ENCODE peak calls at places on chromosomes 16 and 17, in four cellular contexts. B is mammary epithelial cell, X is suprapubic skin, W is tibial nerve. P is an unnamed sample.

GRCh38 chr16:66588981-66589713 is 9.9 kb downstream of the CMTM2 start:
- DNase-seq in B (peak; percentile 19), X (peak; percentile 66), W (peak; percentile 36), P (no peak)

GRCh38 chr16:52548261-52549010 is 1.5 kb upstream of the TOX3 start:
- DNase-seq in B (no peak), X (no peak), W (no peak), P (no peak)

GRCh38 chr16:31427441-31428276 is 501 bp downstream of the COX6A2 start:
- DNase-seq in B (no peak), X (no peak), W (peak; percentile 15), P (no peak)

GRCh38 chr17:34299918-34300600 is 14.5 kb downstream of the CCL11 start:
- DNase-seq in B (no peak), X (no peak), W (no peak), P (no peak)

GRCh38 chr16:58499615-58500328 is at the start of gene NDRG4:
- DNase-seq in B (peak; percentile 64), X (peak; percentile 67), W (no peak), P (peak; percentile 84)

GRCh38 chr16:26952411-26952810 is 114.3 kb upstream of the C16orf82 start:
- DNase-seq in B (no peak), X (no peak), W (no peak), P (no peak)

GRCh38 chr17:47692895-47693666 is 880 bp upstream of the TBKBP1 start:
- DNase-seq in B (no peak), X (no peak), W (no peak), P (no peak)

GRCh38 chr16:89923640-89924297 is 627 bp downstream of the TUBB3 start:
- DNase-seq in B (no peak), X (peak; percentile 64), W (no peak), P (no peak)

GRCh38 chr16:20359997-20360396 is 7.5 kb upstream of the UMOD start:
- DNase-seq in B (no peak), X (no peak), W (no peak), P (no peak)
- TF ChIP-seq CTCF in B (no peak), X (no peak), W (no peak), P (no peak)

GRCh38 chr16:3413730-3414379 is 12.8 kb downstream of the ZNF174 start:
- DNase-seq in B (no peak), X (no peak), W (no peak), P (no peak)
- H3K9me3 ChIP-seq in B (peaks cover 22% of the 10 kb centered on the region), X (peaks cover 60% of the 10 kb centered on the region), W (peaks cover 99% of the 10 kb centered on the region), P (peaks cover 74% of the 10 kb centered on the region)

DNA sequence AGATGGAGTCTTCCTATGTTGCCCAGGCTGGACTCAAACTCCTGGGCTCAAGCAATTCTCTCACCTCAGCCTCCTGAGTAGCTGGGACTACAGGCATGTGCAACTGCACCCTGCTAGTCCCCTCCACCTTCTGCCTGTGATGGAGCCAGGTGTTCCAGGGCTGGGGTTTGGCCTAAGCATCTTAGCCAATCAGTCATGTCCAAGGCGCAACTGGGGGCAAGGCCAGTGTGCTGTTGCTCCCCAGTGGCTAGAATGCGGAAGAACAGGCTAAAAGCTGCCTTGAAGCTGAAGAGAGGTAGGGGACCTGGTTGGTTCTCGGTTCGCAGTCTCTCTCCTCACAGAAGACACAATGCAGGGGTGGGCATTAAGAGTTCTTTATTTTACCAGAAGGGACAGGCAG is 18.6 kb downstream of the FLOT2 start:
- DNase-seq in B (peak; percentile 61), X (no peak), W (no peak), P (no peak)
- TF ChIP-seq CTCF in B (peak; percentile 54), X (no peak), W (no peak), P (peak; percentile 54)

DNA sequence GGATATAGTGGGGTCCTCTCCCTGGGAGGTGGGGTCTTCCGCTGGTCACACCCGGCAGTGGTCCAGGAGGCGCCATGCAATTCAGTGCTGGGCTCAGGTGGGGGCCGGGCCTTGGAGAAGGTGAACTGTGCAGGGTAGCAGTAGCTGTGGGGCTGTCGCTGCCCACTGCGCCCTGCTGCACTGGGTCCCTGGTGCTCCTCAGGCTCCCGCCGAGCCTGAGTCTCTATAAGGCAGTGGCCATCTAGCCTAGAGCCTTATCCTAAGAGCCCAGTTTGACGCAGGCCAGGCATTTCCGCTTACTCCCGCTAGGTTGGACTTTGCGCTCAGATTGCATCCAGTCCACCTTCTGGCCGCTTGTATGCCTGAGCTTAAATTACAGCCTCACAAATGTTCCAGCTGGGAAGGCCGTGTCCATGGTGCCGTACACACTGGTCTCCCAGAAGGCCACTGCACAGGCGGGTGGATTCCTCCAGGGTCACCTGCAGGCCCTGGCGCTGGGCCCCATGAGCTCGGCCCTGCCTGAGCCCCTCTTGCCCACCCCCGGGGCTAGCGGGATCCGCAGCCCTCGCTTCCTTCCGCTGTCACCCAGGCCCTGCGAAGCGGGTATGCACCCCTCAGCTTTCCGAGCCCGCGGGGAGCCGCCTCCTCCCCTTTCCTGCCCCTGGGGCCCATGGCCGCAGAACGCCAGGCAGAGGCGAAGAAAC is 1762.2 kb downstream of the TP53TG3F start:
- DNase-seq in B (no peak), X (no peak), W (no peak), P (no peak)
- H3K9me3 ChIP-seq in B (peaks cover 4% of the 10 kb centered on the region), X (peaks cover 11% of the 10 kb centered on the region), W (peaks cover 18% of the 10 kb centered on the region), P (peaks cover 23% of the 10 kb centered on the region)

DNA sequence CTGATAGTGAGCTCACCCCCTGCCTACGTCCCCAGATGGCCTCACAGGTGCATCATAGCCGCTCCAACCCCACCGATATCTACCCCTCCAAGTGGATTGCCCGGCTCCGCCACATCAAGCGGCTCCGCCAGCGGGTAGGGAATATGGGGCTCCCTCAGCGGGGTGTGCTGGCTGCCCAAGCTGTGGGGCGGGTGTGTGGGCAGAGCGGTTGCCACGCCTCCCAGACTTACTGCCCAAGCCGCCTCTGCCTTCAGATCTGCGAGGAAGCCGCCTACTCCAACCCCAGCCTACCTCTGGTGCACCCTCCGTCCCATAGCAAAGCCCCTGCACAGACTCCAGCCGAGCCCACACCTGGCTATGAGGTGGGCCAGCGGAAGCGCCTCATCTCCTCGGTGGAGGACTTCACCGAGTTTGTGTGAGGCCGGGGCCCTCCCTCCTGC is 40.4 kb downstream of the TSC2 start:
- DNase-seq in B (no peak), X (no peak), W (no peak), P (no peak)
- TF ChIP-seq CTCF in B (no peak), X (no peak), W (no peak), P (no peak)

GRCh38 chr16:79176987-79177386 is 423.6 kb downstream of the MAF start:
- DNase-seq in B (no peak), X (no peak), W (no peak), P (no peak)
- H3K9me3 ChIP-seq in B (peaks cover 5% of the 10 kb centered on the region), X (no peaks in the 10 kb centered on the region), W (peaks cover 19% of the 10 kb centered on the region), P (peaks cover 26% of the 10 kb centered on the region)

GRCh38 chr17:60601443-60602384 is 1.7 kb downstream of the PPM1D start:
- DNase-seq in B (peak; percentile 72), X (no peak), W (peak; percentile 71), P (peak; percentile 56)

GRCh38 chr17:60599220-60599619 is 773 bp upstream of the PPM1D start:
- DNase-seq in B (no peak), X (no peak), W (peak; percentile 9), P (no peak)

GRCh38 chr17:60598001-60598736 is 1.8 kb upstream of the PPM1D start:
- DNase-seq in B (no peak), X (no peak), W (no peak), P (no peak)

GRCh38 chr17:60600490-60601431 is 768 bp downstream of the PPM1D start:
- DNase-seq in B (peak; percentile 81), X (peak; percentile 83), W (peak; percentile 91), P (peak; percentile 70)

DNA sequence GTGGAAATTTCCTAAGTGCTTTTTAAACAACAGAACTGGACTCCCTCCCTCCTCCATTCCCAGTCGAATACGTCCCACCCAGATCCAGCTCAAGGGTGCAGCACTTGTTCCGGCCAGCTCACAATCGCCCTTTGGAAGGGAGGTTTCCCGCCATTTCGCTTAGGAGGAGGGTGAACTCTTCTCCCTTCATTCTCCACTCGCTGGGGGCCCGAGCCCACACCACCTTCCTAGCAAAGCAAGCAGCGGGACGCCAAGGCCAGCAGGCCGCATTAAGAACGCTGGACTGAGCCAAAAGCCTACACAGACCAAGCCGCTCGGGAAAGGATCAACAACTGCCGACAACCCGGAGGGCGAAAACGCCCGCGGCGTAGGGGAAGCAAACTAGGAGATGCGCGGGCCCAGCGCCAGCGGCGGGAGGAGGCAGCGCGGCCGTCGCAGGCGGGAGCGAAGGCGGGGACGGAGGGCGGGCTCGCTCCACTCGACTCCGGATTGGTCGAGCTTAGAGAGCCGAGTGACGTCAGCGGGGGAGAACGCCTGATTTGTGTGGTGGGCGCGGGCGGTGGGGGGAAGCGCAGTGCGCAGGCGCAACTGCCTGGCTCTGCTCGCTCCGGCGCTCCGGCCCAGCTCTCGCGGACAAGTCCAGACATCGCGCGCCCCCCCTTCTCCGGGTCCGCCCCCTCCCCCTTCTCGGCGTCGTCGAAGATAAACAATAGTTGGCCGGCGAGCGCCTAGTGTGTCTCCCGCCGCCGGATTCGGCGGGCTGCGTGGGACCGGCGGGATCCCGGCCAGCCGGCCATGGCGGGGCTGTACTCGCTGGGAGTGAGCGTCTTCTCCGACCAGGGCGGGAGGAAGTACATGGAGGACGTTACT is at the start of gene PPM1D:
- DNase-seq in B (peak; percentile 98), X (peak; percentile 99), W (peak; percentile 99), P (peak; percentile 98)
- TF ChIP-seq CTCF in B (no peak), X (no peak), W (peak; percentile 57), P (no peak)